ENCODE peak calls at places on chromosomes 4 and X, in six cellular contexts. One of them, this sample, is unnamed.

GRCh38 chrX:80246273-80246672 is 174.0 kb upstream of the TENT5D start:
- DNase-seq in hippocampal formation: no peak
- DNase-seq in NCI-H1105 treated with DMSO at 0.1 percent for 48 hours: peak; percentile 8
- DNase-seq in SHP77: no peak
- DNase-seq in glutamatergic neuron: no peak
- DNase-seq in upper lobe of right lung: no peak
- DNase-seq in this sample: no peak

GRCh38 chr4:151322565-151322964 is 2.8 kb downstream of the SH3D19 start:
- DNase-seq in hippocampal formation: no peak
- DNase-seq in NCI-H1105 treated with DMSO at 0.1 percent for 48 hours: no peak
- DNase-seq in SHP77: no peak
- DNase-seq in glutamatergic neuron: no peak
- DNase-seq in upper lobe of right lung: no peak
- DNase-seq in this sample: no peak

GRCh38 chrX:40843643-40844042 is 108.3 kb upstream of the MED14 start:
- DNase-seq in hippocampal formation: no peak
- DNase-seq in NCI-H1105 treated with DMSO at 0.1 percent for 48 hours: no peak
- DNase-seq in SHP77: no peak
- DNase-seq in glutamatergic neuron: no peak
- DNase-seq in upper lobe of right lung: no peak
- DNase-seq in this sample: no peak

GRCh38 chr4:76948441-76949292 is 885 bp upstream of the SEPTIN11 start:
- DNase-seq in hippocampal formation: peak; percentile 58
- DNase-seq in NCI-H1105 treated with DMSO at 0.1 percent for 48 hours: no peak
- DNase-seq in SHP77: peak; percentile 80
- DNase-seq in glutamatergic neuron: peak; percentile 76
- DNase-seq in upper lobe of right lung: peak; percentile 87
- DNase-seq in this sample: peak; percentile 95

GRCh38 chrX:136176399-136176825 is 29.1 kb downstream of the FHL1 start:
- DNase-seq in hippocampal formation: no peak
- DNase-seq in NCI-H1105 treated with DMSO at 0.1 percent for 48 hours: no peak
- DNase-seq in SHP77: no peak
- DNase-seq in glutamatergic neuron: no peak
- DNase-seq in upper lobe of right lung: no peak
- DNase-seq in this sample: no peak

GRCh38 chr4:24240655-24241054 is 343.7 kb downstream of the DHX15 start:
- DNase-seq in hippocampal formation: no peak
- DNase-seq in NCI-H1105 treated with DMSO at 0.1 percent for 48 hours: no peak
- DNase-seq in SHP77: no peak
- DNase-seq in glutamatergic neuron: no peak
- DNase-seq in upper lobe of right lung: no peak
- DNase-seq in this sample: no peak

GRCh38 chrX:1492421-1493012 is 39.8 kb upstream of the ASMTL start:
- DNase-seq in hippocampal formation: no peak
- DNase-seq in NCI-H1105 treated with DMSO at 0.1 percent for 48 hours: no peak
- DNase-seq in SHP77: no peak
- DNase-seq in glutamatergic neuron: no peak
- DNase-seq in upper lobe of right lung: peak; percentile 18
- DNase-seq in this sample: no peak

GRCh38 chrX:70134116-70134477 is 850 bp downstream of the IGBP1 start:
- DNase-seq in hippocampal formation: no peak
- DNase-seq in NCI-H1105 treated with DMSO at 0.1 percent for 48 hours: no peak
- DNase-seq in SHP77: no peak
- DNase-seq in glutamatergic neuron: peak; percentile 13
- DNase-seq in upper lobe of right lung: no peak
- DNase-seq in this sample: no peak

GRCh38 chr4:1511441-1512041 is 105.3 kb upstream of the NKX1-1 start:
- DNase-seq in hippocampal formation: no peak
- DNase-seq in NCI-H1105 treated with DMSO at 0.1 percent for 48 hours: no peak
- DNase-seq in SHP77: no peak
- DNase-seq in glutamatergic neuron: no peak
- DNase-seq in upper lobe of right lung: peak; percentile 48
- DNase-seq in this sample: peak; percentile 79

GRCh38 chr4:15476396-15476795 is 6.7 kb downstream of the CC2D2A start:
- DNase-seq in hippocampal formation: no peak
- DNase-seq in NCI-H1105 treated with DMSO at 0.1 percent for 48 hours: no peak
- DNase-seq in SHP77: no peak
- DNase-seq in glutamatergic neuron: no peak
- DNase-seq in upper lobe of right lung: no peak
- DNase-seq in this sample: no peak

GRCh38 chrX:130165181-130165702 is 399 bp downstream of the AIFM1 start:
- DNase-seq in hippocampal formation: no peak
- DNase-seq in NCI-H1105 treated with DMSO at 0.1 percent for 48 hours: peak; percentile 39
- DNase-seq in SHP77: no peak
- DNase-seq in glutamatergic neuron: no peak
- DNase-seq in upper lobe of right lung: no peak
- DNase-seq in this sample: no peak

GRCh38 chr4:113682730-113683129 is 78.8 kb downstream of the CAMK2D start:
- DNase-seq in hippocampal formation: no peak
- DNase-seq in NCI-H1105 treated with DMSO at 0.1 percent for 48 hours: no peak
- DNase-seq in SHP77: no peak
- DNase-seq in glutamatergic neuron: no peak
- DNase-seq in upper lobe of right lung: no peak
- DNase-seq in this sample: no peak

GRCh38 chr4:8088966-8089491 is 69.6 kb downstream of the ABLIM2 start:
- DNase-seq in hippocampal formation: no peak
- DNase-seq in NCI-H1105 treated with DMSO at 0.1 percent for 48 hours: no peak
- DNase-seq in SHP77: no peak
- DNase-seq in glutamatergic neuron: no peak
- DNase-seq in upper lobe of right lung: no peak
- DNase-seq in this sample: no peak

This sample was measured in chondrocyte.